ENCODE peak calls at places on chromosomes 2 and 18, in six cellular contexts. E is spleen; X is iris pigment epithelial cell; M is naive thymus-derived CD4-positive, alpha-beta T cell; H is HAP-1; C is right lobe of liver. K is an unnamed sample.

GRCh38 chr2:217943379-217944321 is 59.1 kb downstream of the TNS1 start:
- DNase-seq in M (no peak), E (peak), C (peak), X (peak), H (peak), K (peak)

GRCh38 chr18:75247041-75247551 is 36.5 kb downstream of the TSHZ1 start:
- DNase-seq in M (no peak), X (peak), C (no peak), H (no peak), E (no peak), K (no peak)

GRCh38 chr18:68267583-68267982 is 447.3 kb downstream of the TMX3 start:
- DNase-seq in H (no peak), C (no peak), M (no peak), X (peak), E (no peak), K (no peak)

GRCh38 chr2:224780096-224780495 is 63.9 kb upstream of the CCDC195 start:
- DNase-seq in M (no peak), E (no peak), C (no peak), X (peak), H (no peak), K (no peak)

GRCh38 chr2:239544846-239545465 is 144.1 kb upstream of the HDAC4 start:
- DNase-seq in X (no peak), C (no peak), E (peak), H (no peak), M (no peak), K (peak)

GRCh38 chr2:100246163-100247145 is 75.8 kb downstream of the LONRF2 start:
- DNase-seq in M (no peak), X (peak), C (no peak), H (no peak), E (peak), K (peak)

GRCh38 chr2:72955188-72956049 is 38.1 kb downstream of the EMX1 start:
- DNase-seq in M (no peak), E (no peak), X (no peak), C (no peak), H (no peak), K (peak)

GRCh38 chr2:3094318-3094717 is 283.3 kb downstream of the EIPR1 start:
- DNase-seq in C (no peak), X (no peak), H (no peak), M (no peak), E (no peak), K (no peak)

GRCh38 chr18:72336786-72337185 is 207.4 kb downstream of the CBLN2 start:
- DNase-seq in E (no peak), X (no peak), M (no peak), H (no peak), C (no peak), K (no peak)

GRCh38 chr2:180015951-180016709 is 9.0 kb upstream of the CWC22 start:
- DNase-seq in E (no peak), C (no peak), M (no peak), H (no peak), X (peak), K (no peak)

GRCh38 chr18:10353791-10354190 is 100.6 kb upstream of the APCDD1 start:
- DNase-seq in M (no peak), C (no peak), E (no peak), H (no peak), X (peak), K (no peak)